ENCODE peak calls at places on chromosomes 5 and 9, in six cellular contexts. S, O, U, Y, N and A are unnamed samples.

GRCh38 chr5:118366429-118366828 is 621.9 kb downstream of the DTWD2 start:
- DNase-seq in S (no peak), U (no peak), Y (no peak), O (no peak), N (no peak), A (no peak)

GRCh38 chr5:160926428-160926827 is 74.4 kb upstream of the ATP10B start:
- DNase-seq in S (no peak), O (peak), U (no peak), Y (no peak), N (no peak), A (no peak)

GRCh38 chr9:20683351-20684034 is 566 bp upstream of the FOCAD start:
- DNase-seq in N (peak), Y (peak), O (peak), U (peak), S (peak), A (peak)

GRCh38 chr5:143026380-143026779 is 256.2 kb downstream of the ARHGAP26 start:
- DNase-seq in O (no peak), U (no peak), Y (no peak), N (no peak), S (no peak), A (no peak)

GRCh38 chr5:92513067-92513466 is 1068.0 kb downstream of the NR2F1-AS1 start:
- DNase-seq in U (peak), Y (no peak), S (no peak), O (no peak), N (no peak), A (no peak)

GRCh38 chr5:64096771-64097170 is 68.9 kb upstream of the RNF180 start:
- DNase-seq in S (no peak), O (no peak), U (no peak), Y (no peak), N (no peak), A (no peak)

GRCh38 chr5:148730272-148730954 is 76.1 kb upstream of the HTR4 start:
- DNase-seq in O (no peak), S (no peak), U (no peak), N (no peak), Y (peak), A (no peak)

GRCh38 chr9:27341545-27342294 is 44.8 kb upstream of the EQTN start:
- DNase-seq in S (no peak), O (peak), N (no peak), U (no peak), Y (no peak), A (no peak)

GRCh38 chr5:55220433-55221185 is 6.5 kb downstream of the MCIDAS start:
- DNase-seq in N (peak), O (peak), U (no peak), Y (peak), S (no peak), A (no peak)